ENCODE peak calls at places on chromosomes 2 and 18, in eight cellular contexts. V is activated T-cell treated with anti-CD3 and anti-CD28 coated beads for 4 hours, U is prostate gland, K is thoracic aorta, W is foreskin fibroblast, S is OCI-LY7, Q is NCI-H2081, N is kidney glomerular epithelial cell. L is an unnamed sample.

GRCh38 chr2:143171817-143172216 is 42.6 kb downstream of the ARHGAP15 start:
- DNase-seq in V (no peak), U (no peak), K (no peak), W (peak), S (no peak), Q (peak), N (peak), L (peak)

GRCh38 chr18:51092097-51092496 is 62.1 kb downstream of the SMAD4 start:
- DNase-seq in V (no peak), U (no peak), K (no peak), W (no peak), S (no peak), Q (no peak), N (no peak), L (no peak)

GRCh38 chr2:172572981-172573380 is 17.1 kb downstream of the PDK1 start:
- DNase-seq in V (no peak), U (no peak), K (no peak), W (no peak), S (no peak), Q (peak), N (no peak), L (no peak)

GRCh38 chr2:19337742-19338141 is 20.7 kb downstream of the OSR1 start:
- DNase-seq in V (no peak), U (no peak), K (no peak), W (no peak), S (no peak), Q (no peak), N (no peak), L (no peak)

GRCh38 chr18:66560092-66560491 is 43.8 kb downstream of the CDH19 start:
- DNase-seq in V (no peak), U (peak), K (no peak), W (peak), S (no peak), Q (peak), N (peak), L (peak)

GRCh38 chr2:192151848-192152247 is 42.9 kb downstream of the TMEFF2 start:
- DNase-seq in V (no peak), U (no peak), K (no peak), W (peak), S (no peak), Q (peak), N (peak), L (peak)

GRCh38 chr2:39059366-39059952 is 61.4 kb downstream of the SOS1 start:
- DNase-seq in V (no peak), U (no peak), K (no peak), W (peak), S (peak), Q (peak), N (peak), L (peak)

GRCh38 chr2:73232471-73233153 is 427 bp downstream of the PRADC1 start:
- DNase-seq in V (no peak), U (no peak), K (no peak), W (no peak), S (peak), Q (peak), N (no peak), L (no peak)